ENCODE peak calls at places on chromosome 1, in five cellular contexts. N is AG04450, P is GM10248, C is mucosa of descending colon, Q is brain microvascular endothelial cell. W is an unnamed sample.

GRCh38 chr1:59107516-59107915 is 189.4 kb upstream of the FGGY start:
- DNase-seq in P (no peak), C (no peak), N (no peak), Q (no peak), W (no peak)

GRCh38 chr1:227892930-227893695 is 54.6 kb downstream of the WNT9A start:
- DNase-seq in N (no peak), Q (no peak), C (no peak), P (no peak), W (peak; percentile 5)

GRCh38 chr1:111745670-111746613 is 6.7 kb upstream of the INKA2 start:
- DNase-seq in Q (no peak), P (no peak), N (no peak), C (no peak), W (no peak)

GRCh38 chr1:84573967-84574842 is at the start of gene CTBS:
- DNase-seq in P (peak; percentile 98), C (peak; percentile 91), Q (peak; percentile 76), N (peak; percentile 57), W (peak; percentile 80)

GRCh38 chr1:202619528-202619927 is 90.7 kb downstream of the SYT2 start:
- DNase-seq in P (no peak), N (no peak), Q (no peak), C (peak; percentile 55), W (no peak)

GRCh38 chr1:213284626-213285025 is 233.6 kb downstream of the RPS6KC1 start:
- DNase-seq in N (peak; percentile 11), P (no peak), Q (no peak), C (no peak), W (no peak)

GRCh38 chr1:218371927-218372672 is 27.0 kb downstream of the TGFB2 start:
- DNase-seq in C (no peak), P (no peak), N (no peak), Q (no peak), W (no peak)

GRCh38 chr1:68673771-68674170 is 176.9 kb upstream of the DEPDC1 start:
- DNase-seq in N (no peak), Q (no peak), C (no peak), P (no peak), W (no peak)

GRCh38 chr1:216722841-216723240 is 388 bp downstream of the ESRRG start:
- DNase-seq in N (no peak), P (no peak), C (no peak), Q (no peak), W (no peak)

GRCh38 chr1:85502625-85503083 is 37.7 kb upstream of the DDAH1 start:
- DNase-seq in N (peak; percentile 59), P (peak; percentile 13), Q (peak; percentile 72), C (peak; percentile 87), W (no peak)

GRCh38 chr1:210850556-210850955 is 283.4 kb downstream of the KCNH1 start:
- DNase-seq in P (no peak), Q (no peak), N (no peak), C (no peak), W (no peak)

GRCh38 chr1:87853576-87854351 is 525.1 kb downstream of the LMO4 start:
- DNase-seq in N (no peak), Q (no peak), P (no peak), C (no peak), W (no peak)

GRCh38 chr1:222065234-222065633 is 323.3 kb upstream of the DUSP10 start:
- DNase-seq in N (no peak), P (no peak), C (no peak), Q (no peak), W (no peak)

GRCh38 chr1:53068314-53069084 is 6.5 kb downstream of the PODN start:
- DNase-seq in C (no peak), N (no peak), Q (no peak), P (no peak), W (no peak)

GRCh38 chr1:169427081-169427611 is at the start of gene CCDC181:
- DNase-seq in N (peak; percentile 3), Q (peak; percentile 67), P (peak; percentile 34), C (no peak), W (peak; percentile 72)

GRCh38 chr1:67085326-67085725 is 31.4 kb upstream of the SLC35D1 start:
- DNase-seq in Q (no peak), N (no peak), C (no peak), P (no peak), W (no peak)

GRCh38 chr1:174701565-174701964 is 253.8 kb downstream of the GPR52 start:
- DNase-seq in P (no peak), C (no peak), Q (no peak), N (no peak), W (no peak)

GRCh38 chr1:174700775-174701174 is 253.0 kb downstream of the GPR52 start:
- DNase-seq in N (no peak), Q (no peak), P (no peak), C (no peak), W (no peak)

GRCh38 chr1:174703309-174703708 is 255.5 kb downstream of the GPR52 start:
- DNase-seq in C (no peak), P (no peak), Q (no peak), N (no peak), W (no peak)

GRCh38 chr1:174700314-174700713 is 252.6 kb downstream of the GPR52 start:
- DNase-seq in N (no peak), Q (no peak), C (no peak), P (no peak), W (no peak)

DNA sequence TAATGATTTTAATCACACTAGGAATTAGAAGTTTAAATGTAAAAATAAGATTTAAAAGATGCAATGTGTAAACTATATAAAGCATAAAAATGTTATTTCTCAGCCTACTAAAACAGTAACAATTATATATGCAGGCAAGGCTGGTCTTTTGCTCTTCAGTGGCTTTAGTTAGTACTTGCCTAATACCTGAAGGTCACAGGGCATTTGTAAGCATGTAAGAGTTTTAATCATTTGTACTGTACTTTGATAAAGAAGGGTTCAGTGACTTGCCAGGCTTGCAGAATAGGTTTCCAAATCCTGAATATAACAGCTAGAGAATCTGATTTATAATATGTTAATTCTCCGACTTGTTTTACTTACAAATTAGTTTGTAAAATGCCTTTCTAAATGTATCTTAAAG is 256.5 kb downstream of the GPR52 start:
- DNase-seq in C (no peak), N (no peak), Q (no peak), P (no peak), W (no peak)
- TF ChIP-seq CTCF in C (no peak), N (no peak), Q (no peak), P (no peak), W (no peak)

GRCh38 chr1:42817976-42818375 is 779 bp upstream of the SVBP start:
- DNase-seq in P (no peak), N (no peak), C (no peak), Q (no peak), W (no peak)

GRCh38 chr1:42815938-42816599 is 853 bp upstream of the ERMAP start:
- DNase-seq in C (peak; percentile 12), N (no peak), Q (peak; percentile 2), P (no peak), W (no peak)

GRCh38 chr1:42817440-42817767 is 207 bp upstream of the SVBP start:
- DNase-seq in C (no peak), N (no peak), Q (no peak), P (no peak), W (no peak)

GRCh38 chr1:42820813-42821212 is 3.6 kb upstream of the SVBP start:
- DNase-seq in N (no peak), C (no peak), P (no peak), Q (no peak), W (no peak)

DNA sequence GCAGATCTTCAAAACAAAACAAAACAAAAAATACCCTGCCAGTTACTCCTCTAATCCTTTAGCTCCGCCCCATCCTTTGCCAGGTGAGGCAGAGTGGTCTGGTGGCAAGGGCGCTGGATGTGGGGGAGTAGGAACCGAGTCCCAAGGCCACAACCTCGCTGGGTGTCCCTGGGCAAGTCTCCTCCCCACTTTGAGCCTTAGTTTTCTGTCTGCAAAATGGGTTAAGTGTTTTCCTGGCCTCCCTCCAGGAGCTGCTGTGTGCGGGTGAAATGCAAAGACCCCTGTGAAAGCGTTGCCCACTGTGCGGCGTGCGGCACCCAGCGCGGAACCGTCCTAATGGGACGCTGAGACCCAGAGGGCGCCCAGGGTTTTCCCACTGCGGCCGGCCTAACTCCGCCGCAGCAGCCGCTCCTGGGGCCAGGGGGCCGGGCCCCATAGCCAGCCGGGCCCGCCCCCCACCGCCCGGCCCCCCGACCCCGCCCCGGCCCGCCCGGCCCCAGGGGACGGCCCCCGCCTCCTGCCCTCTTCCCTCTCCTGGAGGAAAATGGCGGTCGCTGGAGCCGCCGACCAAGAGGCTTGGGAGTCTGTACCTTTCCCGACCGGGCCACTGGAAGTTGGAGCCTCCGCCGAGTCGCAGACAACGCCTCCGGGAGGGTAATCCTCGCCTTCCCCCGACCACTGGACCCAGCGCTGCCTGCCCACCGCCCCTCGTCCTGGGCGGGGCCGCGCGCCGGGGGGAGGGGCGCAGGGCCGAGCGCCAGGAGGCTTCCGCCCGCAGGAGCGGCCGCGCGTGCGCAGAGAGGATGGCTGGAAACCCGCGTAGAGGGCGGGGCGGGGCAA is at the start of the genes ERMAP and SVBP:
- DNase-seq in C (peak; percentile 97), N (peak; percentile 61), P (peak; percentile 98), Q (peak; percentile 77), W (peak; percentile 95)
- TF ChIP-seq CTCF in C (no peak), N (no peak), P (no peak), Q (no peak), W (no peak)

GRCh38 chr1:55479970-55480369 is 264.8 kb upstream of the USP24 start:
- DNase-seq in N (no peak), C (no peak), Q (no peak), P (no peak), W (no peak)

GRCh38 chr1:55476445-55477015 is 261.4 kb upstream of the USP24 start:
- DNase-seq in N (no peak), Q (no peak), P (no peak), C (no peak), W (no peak)

GRCh38 chr1:55477953-55478352 is 262.8 kb upstream of the USP24 start:
- DNase-seq in Q (no peak), C (no peak), P (no peak), N (no peak), W (no peak)

GRCh38 chr1:55480396-55480795 is 265.2 kb upstream of the USP24 start:
- DNase-seq in C (peak; percentile 41), N (no peak), Q (no peak), P (no peak), W (no peak)

DNA sequence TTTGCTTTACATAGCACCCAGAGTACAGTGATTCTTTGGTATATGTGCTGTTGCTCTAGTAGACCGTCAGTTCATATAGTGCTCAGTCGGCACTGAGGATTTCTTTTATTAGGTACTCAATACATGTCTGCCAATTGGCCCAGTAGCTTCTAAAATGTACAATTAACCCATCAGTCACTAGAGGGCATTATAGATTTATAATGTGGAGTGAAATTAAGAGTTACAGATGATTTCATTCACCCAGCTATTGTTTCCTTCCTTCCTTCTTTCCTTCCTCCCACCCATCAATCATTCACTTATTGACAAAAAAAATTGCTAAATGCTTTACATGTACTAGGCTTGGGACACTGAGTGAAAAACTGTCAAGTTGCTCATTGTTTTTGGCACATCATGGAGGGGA is 263.6 kb upstream of the USP24 start:
- DNase-seq in C (no peak), P (no peak), N (no peak), Q (no peak), W (no peak)
- TF ChIP-seq CTCF in C (no peak), P (no peak), N (peak; percentile 20), Q (peak; percentile 15), W (peak; percentile 24)

GRCh38 chr1:29653886-29654450 is 417.6 kb downstream of the PTPRU start:
- DNase-seq in P (no peak), Q (no peak), C (no peak), N (no peak), W (no peak)

GRCh38 chr1:29657816-29658215 is 421.5 kb downstream of the PTPRU start:
- DNase-seq in N (no peak), P (no peak), C (no peak), Q (no peak), W (peak; percentile 5)

GRCh38 chr1:29655145-29655544 is 418.8 kb downstream of the PTPRU start:
- DNase-seq in P (no peak), C (no peak), Q (no peak), N (no peak), W (no peak)

GRCh38 chr1:29658688-29659087 is 422.4 kb downstream of the PTPRU start:
- DNase-seq in C (no peak), P (no peak), N (no peak), Q (no peak), W (no peak)

GRCh38 chr1:29655945-29656866 is 419.9 kb downstream of the PTPRU start:
- DNase-seq in C (no peak), P (no peak), Q (no peak), N (no peak), W (peak; percentile 60)
- TF ChIP-seq CTCF in C (no peak), P (no peak), Q (peak; percentile 76), N (peak; percentile 70), W (peak; percentile 85)

W was measured in progenitor cell of endocrine pancreas.